ENCODE peak calls at places on chromosome 13, in nine cellular contexts. L, T, D, V, I, A, W, Q and S are unnamed samples.

GRCh38 chr13:32504263-32504662 is 34.3 kb downstream of the N4BP2L2 start:
- DNase-seq in T (no peak), Q (no peak), L (no peak), V (no peak), A (no peak), W (no peak), I (no peak), D (no peak), S (no peak)

GRCh38 chr13:83377486-83377885 is 504.8 kb downstream of the SLITRK1 start:
- DNase-seq in L (no peak), Q (no peak), I (peak; percentile 16), A (peak; percentile 80), W (no peak), T (no peak), V (no peak), D (no peak), S (no peak)

GRCh38 chr13:68982961-68983619 is 1124.5 kb upstream of the ATXN8OS start:
- DNase-seq in A (no peak), Q (no peak), V (no peak), W (no peak), D (peak; percentile 27), L (no peak), T (peak; percentile 12), I (no peak), S (no peak)

GRCh38 chr13:49218493-49219051 is 1.6 kb upstream of the MLNR start:
- DNase-seq in L (no peak), V (no peak), I (peak; percentile 32), Q (peak; percentile 43), T (no peak), A (peak; percentile 28), W (no peak), D (no peak), S (no peak)

GRCh38 chr13:94664889-94665288 is 47.5 kb downstream of the SOX21 start:
- DNase-seq in I (no peak), Q (no peak), V (no peak), A (no peak), W (no peak), T (no peak), L (no peak), D (no peak), S (no peak)

GRCh38 chr13:112771877-112772538 is 82.2 kb downstream of the ATP11A start:
- DNase-seq in V (no peak), T (no peak), A (no peak), W (no peak), Q (no peak), L (no peak), D (no peak), I (no peak), S (no peak)

GRCh38 chr13:56988543-56988942 is 152.2 kb upstream of the PRR20A start:
- DNase-seq in Q (no peak), T (no peak), D (no peak), I (no peak), L (no peak), W (no peak), A (no peak), V (no peak), S (no peak)

GRCh38 chr13:44853641-44854040 is 135.6 kb downstream of the NUFIP1 start:
- DNase-seq in D (no peak), W (no peak), T (no peak), A (no peak), I (peak; percentile 21), L (no peak), Q (no peak), V (peak; percentile 32), S (no peak)

DNA sequence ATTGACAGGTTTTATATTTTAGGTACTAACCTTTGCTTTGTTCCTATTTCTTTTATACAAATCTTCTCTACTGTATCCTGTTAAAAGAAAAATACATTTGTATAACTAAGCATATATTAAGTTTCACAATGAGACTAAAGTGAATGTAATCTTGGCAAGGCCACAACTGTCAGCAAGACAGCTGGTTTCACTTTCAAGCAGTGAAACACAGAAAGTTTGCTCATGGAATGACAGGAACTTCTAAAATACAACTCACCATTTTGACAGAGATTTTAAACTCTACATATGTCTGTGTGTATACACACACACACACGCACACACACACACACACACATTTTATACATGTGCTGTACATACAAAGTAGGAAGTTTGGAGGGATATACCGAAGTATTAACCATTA is 53.3 kb downstream of the PARP4 start:
- DNase-seq in A (peak; percentile 93), L (no peak), V (no peak), Q (no peak), D (no peak), I (peak; percentile 87), T (no peak), W (no peak), S (no peak)
- H3K36me3 ChIP-seq in A (peaks cover 6% of the 10 kb centered on the region), L (peaks cover 82% of the 10 kb centered on the region), V (peaks cover 8% of the 10 kb centered on the region), Q (peaks cover 16% of the 10 kb centered on the region), D (peaks cover 9% of the 10 kb centered on the region), I (peaks cover 32% of the 10 kb centered on the region), T (peaks cover 45% of the 10 kb centered on the region), W (peaks cover 31% of the 10 kb centered on the region), S (peaks cover 42% of the 10 kb centered on the region)

GRCh38 chr13:78680064-78680463 is 21.1 kb upstream of the OBI1 start:
- DNase-seq in T (no peak), A (no peak), L (no peak), I (no peak), D (no peak), Q (no peak), V (no peak), W (no peak), S (no peak)

GRCh38 chr13:78680611-78681010 is 21.7 kb upstream of the OBI1 start:
- DNase-seq in D (no peak), T (no peak), A (no peak), Q (no peak), I (no peak), V (no peak), L (no peak), W (no peak), S (no peak)

GRCh38 chr13:78679329-78679728 is 20.4 kb upstream of the OBI1 start:
- DNase-seq in T (no peak), D (no peak), L (no peak), I (peak; percentile 30), A (no peak), V (no peak), W (no peak), Q (no peak), S (no peak)

GRCh38 chr13:78674638-78675037 is 15.7 kb upstream of the OBI1 start:
- DNase-seq in Q (no peak), V (no peak), A (no peak), I (no peak), W (no peak), T (no peak), D (no peak), L (no peak), S (no peak)

GRCh38 chr13:78675112-78675511 is 16.2 kb upstream of the OBI1 start:
- DNase-seq in L (no peak), W (no peak), A (no peak), I (no peak), D (no peak), T (no peak), V (no peak), Q (no peak), S (no peak)
- H3K27ac ChIP-seq in L (no peak overlapping the region), W (no peak overlapping the region), A (no peak overlapping the region), I (no peak overlapping the region), D (no peak overlapping the region), T (no peak overlapping the region), V (no peak overlapping the region), Q (no peak overlapping the region), S (no peak overlapping the region)

DNA sequence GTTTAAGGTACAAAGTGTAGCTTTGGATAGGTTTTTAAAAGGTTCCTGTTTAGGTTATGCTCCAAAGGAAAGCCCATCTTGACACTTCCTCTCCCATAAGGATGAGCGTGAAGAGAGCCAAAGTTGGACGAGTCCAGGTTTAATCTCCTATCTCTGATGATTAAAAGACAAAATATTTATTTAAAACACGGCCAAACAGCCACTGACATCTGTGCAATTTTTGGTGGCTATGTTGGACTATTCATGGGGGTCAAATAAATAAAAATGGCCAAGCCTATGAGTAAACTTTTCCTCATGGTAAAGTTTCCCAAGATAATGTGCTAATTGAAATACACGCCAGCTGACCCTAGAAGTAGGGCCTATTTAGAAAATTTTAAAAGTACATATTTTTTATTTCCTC is 69.0 kb upstream of the DOCK9 start:
- DNase-seq in I (no peak), Q (no peak), A (no peak), T (no peak), W (no peak), D (no peak), V (no peak), L (no peak), S (no peak)
- H3K4me1 ChIP-seq in I (no peaks in the 10 kb centered on the region), Q (no peaks in the 10 kb centered on the region), A (peaks cover 5% of the 10 kb centered on the region), T (no peaks in the 10 kb centered on the region), W (no peaks in the 10 kb centered on the region), D (no peaks in the 10 kb centered on the region), V (no peaks in the 10 kb centered on the region), L (peaks cover 9% of the 10 kb centered on the region), S (peaks cover 41% of the 10 kb centered on the region)

GRCh38 chr13:111281751-111282311 is 38.6 kb upstream of the TEX29 start:
- DNase-seq in W (no peak), Q (no peak), V (no peak), A (peak; percentile 83), D (no peak), T (no peak), L (no peak), I (peak; percentile 57), S (no peak)
- H3K36me3 ChIP-seq in W (peaks cover 25% of the 10 kb centered on the region), Q (peaks cover 41% of the 10 kb centered on the region), V (no peaks in the 10 kb centered on the region), A (peaks cover 20% of the 10 kb centered on the region), D (peaks cover 4% of the 10 kb centered on the region), T (peaks cover 76% of the 10 kb centered on the region), L (peaks cover 80% of the 10 kb centered on the region), I (peaks cover 28% of the 10 kb centered on the region), S (peaks cover 20% of the 10 kb centered on the region)

DNA sequence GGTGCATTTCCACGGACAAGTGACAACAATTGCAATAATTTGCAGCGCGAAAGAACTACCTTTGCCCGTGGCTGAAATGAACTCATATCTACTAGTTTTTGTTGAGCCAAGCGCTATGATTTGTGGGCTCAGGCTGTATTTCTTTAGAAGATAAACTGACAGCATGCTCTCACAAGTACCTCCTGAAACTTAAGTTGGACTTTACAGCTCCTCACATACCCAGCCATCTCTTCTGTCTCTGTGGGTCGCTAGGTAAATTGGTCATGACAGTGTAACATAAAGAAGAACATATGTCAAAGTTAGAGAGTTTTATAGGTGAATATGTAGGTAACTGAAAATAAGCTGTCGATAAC is 839 bp downstream of the COG6 start:
- DNase-seq in I (peak; percentile 6), Q (no peak), W (no peak), L (no peak), D (no peak), V (no peak), A (peak; percentile 8), T (no peak), S (peak; percentile 23)
- H3K27ac ChIP-seq in I (peak overlapping the region; percentile 84), Q (no peak overlapping the region), W (no peak overlapping the region), L (peak overlapping the region; percentile 89), D (no peak overlapping the region), V (peak overlapping the region; percentile 79), A (peak overlapping the region; percentile 9), T (no peak overlapping the region), S (no peak overlapping the region)

DNA sequence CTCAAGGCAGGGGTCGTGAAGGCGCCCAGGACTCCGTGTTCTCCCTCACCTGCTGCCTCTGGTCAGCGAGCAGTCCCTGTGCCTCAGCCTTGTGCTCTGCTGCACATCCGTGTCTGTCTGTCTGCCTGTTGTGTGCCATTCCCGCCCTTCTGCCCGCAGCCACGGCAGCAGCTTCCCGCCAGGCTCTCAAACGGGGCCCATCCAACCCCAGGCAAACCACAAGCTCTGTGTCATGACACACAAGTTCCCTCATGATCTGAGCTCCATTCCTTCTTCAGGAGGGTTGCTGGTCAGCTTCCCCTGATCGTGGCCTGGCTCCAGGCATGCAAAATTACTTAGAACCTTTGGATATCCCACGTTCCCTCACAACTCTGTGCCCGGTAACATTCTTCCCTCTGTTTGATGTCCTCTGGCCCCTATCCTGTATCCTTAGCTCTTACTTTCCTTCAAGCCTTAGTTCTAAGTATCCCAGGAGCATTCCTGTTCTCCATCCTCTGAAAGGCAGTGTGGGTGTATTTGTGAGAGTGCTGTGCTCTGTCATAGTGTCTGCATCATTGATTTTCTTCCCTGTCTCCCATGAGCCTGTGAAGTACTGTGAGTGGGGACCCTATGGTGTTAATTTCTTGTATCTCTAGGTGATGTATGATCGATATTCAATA is 3.2 kb downstream of the GPR183 start:
- DNase-seq in I (no peak), T (no peak), W (no peak), A (no peak), L (no peak), Q (no peak), D (peak; percentile 79), V (no peak), S (no peak)
- H3K4me1 ChIP-seq in I (peaks cover 33% of the 10 kb centered on the region), T (peaks cover 9% of the 10 kb centered on the region), W (peaks cover 23% of the 10 kb centered on the region), A (peaks cover 16% of the 10 kb centered on the region), L (no peaks in the 10 kb centered on the region), Q (peaks cover 3% of the 10 kb centered on the region), D (peaks cover 3% of the 10 kb centered on the region), V (no peaks in the 10 kb centered on the region), S (peaks cover 7% of the 10 kb centered on the region)